ENCODE peak calls at places on chromosome 10, in nine cellular contexts. Z, Q, B, M, U, J, T, K and W are unnamed samples. For H3K4me1, the result is how much of the 10 kb centered on the place peaks cover.

GRCh38 chr10:133187906-133188681 is 28.1 kb downstream of the KNDC1 start:
- DNase-seq in Z (no peak), Q (no peak), B (no peak), M (no peak), U (no peak), J (no peak), T (no peak), K (no peak), W (no peak)

GRCh38 chr10:84783386-84783785 is 455.0 kb downstream of the CCSER2 start:
- DNase-seq in Z (peak), Q (no peak), B (no peak), M (no peak), U (peak), J (no peak), T (peak), K (peak), W (no peak)

GRCh38 chr10:84540022-84540616 is 211.7 kb downstream of the CCSER2 start:
- DNase-seq in Z (no peak), Q (no peak), B (no peak), M (no peak), U (no peak), J (no peak), T (no peak), K (no peak), W (no peak)

GRCh38 chr10:78956391-78956790 is 112.4 kb upstream of the ZMIZ1 start:
- DNase-seq in Z (no peak), Q (no peak), B (no peak), M (no peak), U (no peak), J (no peak), T (no peak), K (no peak), W (no peak)

GRCh38 chr10:110918269-110918632 is 729 bp downstream of the BBIP1 start:
- DNase-seq in Z (peak), Q (peak), B (peak), M (no peak), U (peak), J (peak), T (peak), K (peak), W (peak)

GRCh38 chr10:48518926-48519730 is 85.7 kb downstream of the ARHGAP22 start:
- DNase-seq in Z (no peak), Q (peak), B (no peak), M (peak), U (no peak), J (no peak), T (no peak), K (no peak), W (peak)

GRCh38 chr10:7318836-7319235 is 92.0 kb downstream of the SFMBT2 start:
- DNase-seq in Z (no peak), Q (no peak), B (no peak), M (no peak), U (no peak), J (no peak), T (no peak), K (no peak), W (no peak)

GRCh38 chr10:104406715-104407517 is 53.3 kb downstream of the CFAP58 start:
- DNase-seq in Z (peak), Q (no peak), B (no peak), M (no peak), U (peak), J (no peak), T (peak), K (peak), W (no peak)

GRCh38 chr10:131641231-131641630 is 259.6 kb upstream of the PPP2R2D start:
- DNase-seq in Z (no peak), Q (no peak), B (no peak), M (peak), U (no peak), J (no peak), T (peak), K (no peak), W (peak)

GRCh38 chr10:117830832-117831231 is 215.9 kb downstream of the RAB11FIP2 start:
- DNase-seq in Z (no peak), Q (no peak), B (no peak), M (no peak), U (no peak), J (peak), T (no peak), K (peak), W (no peak)

GRCh38 chr10:103691723-103692380 is 163.5 kb downstream of the SH3PXD2A start:
- DNase-seq in Z (no peak), Q (no peak), B (peak), M (no peak), U (no peak), J (no peak), T (no peak), K (peak), W (no peak)

GRCh38 chr10:77131214-77131613 is 506.4 kb downstream of the KCNMA1 start:
- DNase-seq in Z (no peak), Q (no peak), B (no peak), M (no peak), U (no peak), J (no peak), T (no peak), K (no peak), W (no peak)

GRCh38 chr10:86594535-86594934 is 59.8 kb upstream of the OPN4 start:
- DNase-seq in Z (no peak), Q (no peak), B (no peak), M (no peak), U (peak), J (no peak), T (no peak), K (no peak), W (no peak)

GRCh38 chr10:14554843-14555205 is 219.9 kb downstream of the FAM107B start:
- DNase-seq in Z (peak), Q (no peak), B (no peak), M (no peak), U (no peak), J (no peak), T (no peak), K (no peak), W (no peak)

GRCh38 chr10:97572214-97572989 is at the start of gene ANKRD2:
- DNase-seq in Z (peak), Q (no peak), B (peak), M (peak), U (peak), J (peak), T (peak), K (peak), W (peak)

GRCh38 chr10:132115736-132116135 is 50.0 kb downstream of the JAKMIP3 start:
- DNase-seq in Z (no peak), Q (peak), B (no peak), M (peak), U (no peak), J (no peak), T (no peak), K (no peak), W (no peak)

GRCh38 chr10:111076682-111077661 is at the start of gene ADRA2A:
- DNase-seq in Z (peak), Q (no peak), B (no peak), M (no peak), U (no peak), J (peak), T (no peak), K (peak), W (peak)

GRCh38 chr10:125417605-125418004 is 257.2 kb upstream of the CTBP2 start:
- DNase-seq in Z (no peak), Q (no peak), B (no peak), M (no peak), U (no peak), J (no peak), T (no peak), K (no peak), W (no peak)

GRCh38 chr10:92696606-92697383 is 7.0 kb downstream of the HHEX start:
- DNase-seq in Z (peak), Q (no peak), B (peak), M (no peak), U (no peak), J (no peak), T (peak), K (peak), W (no peak)

GRCh38 chr10:122044713-122045112 is 55.8 kb downstream of the TACC2 start:
- DNase-seq in Z (no peak), Q (no peak), B (no peak), M (peak), U (no peak), J (peak), T (no peak), K (peak), W (no peak)

GRCh38 chr10:14560274-14560673 is 214.4 kb downstream of the FAM107B start:
- DNase-seq in Z (peak), Q (no peak), B (no peak), M (peak), U (peak), J (no peak), T (no peak), K (peak), W (peak)

DNA sequence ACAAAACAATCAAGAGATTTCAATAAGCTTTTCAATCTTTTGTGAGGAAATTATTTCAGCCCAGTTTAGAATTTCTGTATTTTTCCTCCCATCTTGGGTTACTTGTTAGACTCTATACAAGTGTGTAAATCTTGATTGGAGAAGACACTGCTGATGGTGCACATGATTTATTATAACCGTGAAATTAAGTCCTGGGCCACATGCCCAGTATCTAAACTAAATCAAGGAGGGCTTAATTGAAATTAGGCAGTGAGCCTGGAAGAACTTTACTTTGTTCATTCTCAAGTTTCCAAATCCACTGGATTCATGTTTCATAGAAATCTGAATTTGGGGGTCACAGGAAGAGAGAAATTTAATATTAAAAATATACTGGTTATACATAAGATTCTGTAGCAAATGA is 44.5 kb downstream of the CSTF2T start:
- DNase-seq in Z (no peak), Q (no peak), B (no peak), M (no peak), U (no peak), J (no peak), T (no peak), K (no peak), W (no peak)
- TF ChIP-seq POLR2AphosphoS5 in Z (no peak), Q (no peak), B (no peak), M (no peak), U (no peak), J (no peak), T (no peak), K (no peak), W (no peak)

DNA sequence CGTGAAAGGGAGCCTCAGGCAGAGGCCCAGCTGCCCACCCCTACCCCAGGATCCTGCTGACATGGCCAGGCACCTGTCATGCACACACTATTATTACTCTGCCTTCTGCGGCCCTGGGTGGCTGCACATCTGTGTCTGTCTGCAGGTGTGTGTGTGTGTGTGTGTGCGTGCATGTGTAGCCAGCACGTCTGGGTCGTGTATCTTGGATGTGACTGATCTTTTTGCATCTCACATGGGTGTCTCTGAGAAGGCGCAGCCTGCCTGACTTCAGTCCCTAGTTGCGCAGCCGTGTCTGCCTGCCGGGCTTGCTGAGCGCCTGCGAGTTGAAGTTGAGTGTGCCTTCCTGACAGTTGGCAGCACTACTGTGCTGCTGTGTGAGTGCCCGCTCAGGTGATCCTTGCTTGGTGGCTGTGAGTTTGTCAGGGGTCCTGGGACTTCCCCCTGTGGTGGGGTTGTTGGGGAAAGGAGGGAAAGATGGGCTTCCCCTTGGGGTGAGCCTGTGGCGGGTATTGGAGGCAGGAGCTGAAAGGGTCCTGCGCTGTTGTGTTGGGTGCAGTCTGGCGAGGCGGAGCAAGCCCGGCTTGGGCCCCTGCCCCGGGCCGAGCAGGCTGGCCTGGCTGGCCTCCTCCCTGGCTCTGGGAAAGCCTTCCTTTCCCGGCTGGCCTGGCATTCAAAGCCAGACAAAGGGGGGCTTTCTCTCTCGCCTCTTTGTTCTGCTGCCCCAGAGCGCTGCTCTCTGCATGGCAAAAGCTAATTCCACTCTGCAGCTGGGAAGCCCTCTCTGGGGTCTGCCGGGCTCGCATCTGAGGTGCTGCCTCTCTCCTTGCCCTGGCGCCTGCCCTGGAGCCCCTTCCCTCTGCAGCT is 4.8 kb downstream of the TRIM8 start:
- DNase-seq in Z (no peak), Q (no peak), B (no peak), M (peak), U (no peak), J (no peak), T (no peak), K (peak), W (peak)
- H3K4me3 ChIP-seq in Z (peak), Q (peak), B (no peak), M (no peak), U (no peak), J (no peak), T (peak), K (peak), W (peak)

DNA sequence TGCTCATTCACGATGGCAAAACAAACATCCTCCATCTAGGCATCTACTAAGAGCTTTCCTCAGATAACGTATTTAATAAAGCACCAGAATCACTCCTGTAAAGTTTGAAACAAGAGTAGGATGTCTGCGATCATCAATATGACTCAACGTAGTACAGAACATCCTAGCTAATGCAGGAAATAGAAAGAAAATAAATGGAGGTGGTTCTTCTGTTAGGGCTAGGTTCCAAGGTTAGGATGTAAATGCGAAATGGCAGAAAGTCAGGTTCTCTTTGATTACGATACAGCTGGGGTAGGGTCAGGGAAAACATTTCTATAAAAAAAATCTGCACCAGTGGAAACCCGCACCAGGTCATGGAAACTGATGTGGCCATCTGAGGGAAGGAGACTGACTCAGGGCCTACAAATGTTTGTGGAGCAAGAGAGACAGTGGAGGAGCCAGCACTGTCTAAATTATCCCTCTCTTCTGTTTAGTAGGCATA is 29.1 kb downstream of the CCDC6 start:
- DNase-seq in Z (peak), Q (no peak), B (no peak), M (no peak), U (no peak), J (no peak), T (no peak), K (no peak), W (no peak)
- H3K4me1 ChIP-seq in Z (under half), Q (half or more), B (half or more), M (half or more), U (under half), J (half or more), T (under half), K (half or more), W (half or more)

GRCh38 chr10:124092270-124093075 is 925 bp downstream of the CHST15 start:
- DNase-seq in Z (peak), Q (no peak), B (peak), M (peak), U (no peak), J (peak), T (no peak), K (peak), W (peak)
- TF ChIP-seq POLR2AphosphoS5 in Z (no peak), Q (no peak), B (no peak), M (peak), U (peak), J (no peak), T (peak), K (no peak), W (peak)

DNA sequence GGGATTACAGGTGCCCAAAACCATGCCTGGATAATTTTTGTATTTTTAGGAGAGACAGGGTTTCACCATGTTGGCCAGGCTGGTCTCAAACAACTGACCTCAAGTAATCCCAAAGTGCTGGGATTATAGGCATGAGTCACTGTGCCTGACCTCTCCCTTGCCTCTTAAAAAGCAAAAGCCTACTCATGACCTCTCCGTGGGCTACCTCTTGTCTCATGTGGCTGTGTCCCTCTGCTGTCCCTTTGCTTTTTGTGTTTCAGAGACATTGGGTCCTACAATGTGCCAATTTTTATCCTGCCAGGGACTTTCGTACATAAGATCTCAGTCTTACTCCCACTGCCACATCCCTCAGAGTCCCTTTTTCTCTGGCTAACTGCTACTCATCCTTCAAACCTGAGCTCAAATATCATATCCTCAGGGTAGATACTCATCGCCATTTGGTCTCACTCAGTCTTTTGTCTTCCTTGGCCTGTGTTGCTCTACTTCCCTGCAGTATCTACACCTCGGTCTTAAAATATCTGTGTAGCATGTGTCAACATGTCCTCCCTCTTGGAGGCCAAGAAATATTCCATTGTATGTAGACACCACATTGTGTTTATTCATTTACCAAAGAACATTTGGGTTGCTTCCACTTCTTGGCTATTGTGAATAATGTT is 465.0 kb upstream of the KLF6 start:
- DNase-seq in Z (no peak), Q (no peak), B (no peak), M (no peak), U (no peak), J (no peak), T (no peak), K (no peak), W (no peak)
- H3K4me3 ChIP-seq in Z (no peak), Q (no peak), B (no peak), M (no peak), U (no peak), J (no peak), T (no peak), K (no peak), W (no peak)

GRCh38 chr10:69461327-69462025 is 10.2 kb downstream of the TSPAN15 start:
- DNase-seq in Z (peak), Q (no peak), B (no peak), M (peak), U (no peak), J (no peak), T (no peak), K (no peak), W (no peak)
- H3K4me1 ChIP-seq in Z (under half), Q (half or more), B (under half), M (half or more), U (half or more), J (half or more), T (under half), K (under half), W (half or more)